ENCODE peak calls at places on chromosomes 13 and 19, in six cellular contexts. A is transverse colon, Q is pancreas, P is right lobe of liver, H is mammary epithelial cell, K is adrenal gland. D is an unnamed sample.

GRCh38 chr19:18433039-18433691 is 4.8 kb downstream of the ISYNA1 start:
- DNase-seq in A (no peak), Q (no peak), P (no peak), H (no peak), K (peak), D (no peak)

GRCh38 chr13:105031306-105031705 is 1504.2 kb downstream of the EFNB2 start:
- DNase-seq in A (no peak), Q (no peak), P (no peak), H (no peak), K (no peak), D (no peak)

GRCh38 chr19:50803633-50804419 is 13.6 kb downstream of the ACP4 start:
- DNase-seq in A (no peak), Q (no peak), P (no peak), H (no peak), K (no peak), D (no peak)

GRCh38 chr13:51645154-51645650 is 60.9 kb downstream of the WDFY2 start:
- DNase-seq in A (no peak), Q (no peak), P (no peak), H (peak), K (no peak), D (no peak)

GRCh38 chr13:82407321-82407720 is 1475.0 kb downstream of the SLITRK1 start:
- DNase-seq in A (no peak), Q (no peak), P (no peak), H (no peak), K (no peak), D (no peak)

GRCh38 chr19:58034476-58034790 is 608 bp downstream of the ZSCAN1 start:
- DNase-seq in A (no peak), Q (no peak), P (no peak), H (no peak), K (no peak), D (no peak)

GRCh38 chr19:35935911-35936737 is at the start of gene LRFN3:
- DNase-seq in A (peak), Q (peak), P (peak), H (peak), K (peak), D (peak)

GRCh38 chr19:47363758-47364529 is 14.8 kb downstream of the DHX34 start:
- DNase-seq in A (no peak), Q (no peak), P (no peak), H (peak), K (no peak), D (no peak)

GRCh38 chr19:18649371-18650047 is 12.7 kb downstream of the KLHL26 start:
- DNase-seq in A (peak), Q (no peak), P (no peak), H (peak), K (no peak), D (peak)

GRCh38 chr13:30581582-30581981 is 36.1 kb upstream of the USPL1 start:
- DNase-seq in A (no peak), Q (no peak), P (no peak), H (no peak), K (no peak), D (no peak)

GRCh38 chr19:42325896-42326771 is 699 bp downstream of the MEGF8 start:
- DNase-seq in A (no peak), Q (peak), P (no peak), H (peak), K (peak), D (no peak)

GRCh38 chr19:56333506-56333905 is 18.9 kb upstream of the ZSCAN5A start:
- DNase-seq in A (peak), Q (no peak), P (no peak), H (peak), K (peak), D (no peak)

GRCh38 chr13:98910501-98910951 is 67.3 kb downstream of the DOCK9 start:
- DNase-seq in A (no peak), Q (no peak), P (no peak), H (peak), K (peak), D (no peak)

GRCh38 chr19:8657869-8658268 is 27.4 kb downstream of the NFILZ start:
- DNase-seq in A (no peak), Q (no peak), P (no peak), H (no peak), K (no peak), D (no peak)

GRCh38 chr19:58009666-58010301 is 7.2 kb upstream of the ZNF606 start:
- DNase-seq in A (peak), Q (peak), P (peak), H (peak), K (peak), D (peak)

GRCh38 chr13:110410906-110411305 is 103.8 kb downstream of the COL4A2 start:
- DNase-seq in A (no peak), Q (no peak), P (no peak), H (no peak), K (no peak), D (no peak)

GRCh38 chr13:93172109-93172508 is 54.5 kb upstream of the GPC6 start:
- DNase-seq in A (no peak), Q (no peak), P (no peak), H (no peak), K (no peak), D (no peak)

GRCh38 chr19:50818859-50819472 is 4.6 kb downstream of the KLK1 start:
- DNase-seq in A (no peak), Q (no peak), P (no peak), H (no peak), K (no peak), D (no peak)

GRCh38 chr19:53037101-53038097 is 7.1 kb upstream of the ERVV-2 start:
- DNase-seq in A (no peak), Q (peak), P (no peak), H (peak), K (peak), D (peak)

GRCh38 chr19:4108767-4109625 is 14.9 kb downstream of the MAP2K2 start:
- DNase-seq in A (peak), Q (no peak), P (no peak), H (no peak), K (no peak), D (peak)

GRCh38 chr19:10603873-10604459 is 16.9 kb upstream of the AP1M2 start:
- DNase-seq in A (peak), Q (no peak), P (no peak), H (peak), K (no peak), D (no peak)

GRCh38 chr19:51607920-51608562 is 22.2 kb downstream of the SIGLEC5 start:
- DNase-seq in A (peak), Q (no peak), P (peak), H (peak), K (peak), D (peak)

DNA sequence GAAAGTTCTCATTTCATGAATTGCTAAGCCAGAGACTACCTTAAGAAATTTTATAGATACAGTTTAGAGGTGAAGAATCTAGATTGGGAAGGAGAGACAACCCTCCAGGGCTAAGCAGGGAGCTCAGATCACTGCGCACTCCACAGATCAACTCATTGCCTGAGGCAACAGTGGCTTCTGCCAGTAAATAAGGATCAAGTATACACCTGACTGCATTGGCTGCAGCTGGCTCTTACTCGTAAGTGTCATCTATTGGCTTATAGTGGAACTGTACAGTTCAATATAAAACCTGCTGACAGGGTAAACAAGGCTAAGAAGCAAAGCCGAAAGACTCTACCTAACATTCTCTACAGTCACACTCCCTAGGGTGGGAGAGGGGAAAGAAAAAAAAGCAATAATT is 18.0 kb upstream of the C1QTNF9B start:
- DNase-seq in A (no peak), Q (no peak), P (no peak), H (no peak), K (no peak), D (no peak)
- H3K4me3 ChIP-seq in A (no peak), Q (no peak), P (no peak), H (no peak), K (no peak), D (no peak)

GRCh38 chr19:33309826-33310225 is 7.5 kb upstream of the CEBPA start:
- DNase-seq in A (no peak), Q (peak), P (no peak), H (no peak), K (no peak), D (no peak)

GRCh38 chr19:33306853-33307792 is 4.8 kb upstream of the CEBPA start:
- DNase-seq in A (peak), Q (peak), P (peak), H (no peak), K (no peak), D (no peak)

GRCh38 chr19:33310606-33311325 is 8.4 kb upstream of the CEBPA start:
- DNase-seq in A (peak), Q (peak), P (no peak), H (no peak), K (no peak), D (peak)

GRCh38 chr19:33312065-33312464 is 9.7 kb upstream of the CEBPA start:
- DNase-seq in A (no peak), Q (no peak), P (no peak), H (no peak), K (no peak), D (no peak)

GRCh38 chr19:33311326-33311682 is 9.0 kb upstream of the CEBPA start:
- DNase-seq in A (peak), Q (peak), P (peak), H (no peak), K (no peak), D (peak)
- TF ChIP-seq CTCF in A (peak), Q (peak), P (peak), H (peak), K (no peak), D (peak)

GRCh38 chr13:39047560-39047959 is 9.3 kb downstream of the NHLRC3 start:
- DNase-seq in A (no peak), Q (no peak), P (no peak), H (peak), K (no peak), D (no peak)
- H3K27ac ChIP-seq in A (no peak), Q (no peak), P (no peak), H (no peak), K (no peak), D (no peak)

GRCh38 chr19:2273356-2274184 is 8.4 kb downstream of the PEAK3 start:
- DNase-seq in A (peak), Q (peak), P (peak), H (peak), K (peak), D (peak)
- H3K4me3 ChIP-seq in A (no peak), Q (no peak), P (peak), H (no peak), K (no peak), D (peak)

GRCh38 chr19:48629297-48629598 is 7.9 kb downstream of the DBP start:
- DNase-seq in A (peak), Q (no peak), P (no peak), H (no peak), K (no peak), D (no peak)

GRCh38 chr19:48629599-48630288 is 7.4 kb downstream of the DBP start:
- DNase-seq in A (peak), Q (peak), P (peak), H (no peak), K (peak), D (no peak)

GRCh38 chr19:48628486-48629296 is 8.5 kb downstream of the DBP start:
- DNase-seq in A (peak), Q (peak), P (peak), H (no peak), K (no peak), D (no peak)

GRCh38 chr19:48631254-48631653 is 5.9 kb downstream of the DBP start:
- DNase-seq in A (no peak), Q (no peak), P (no peak), H (no peak), K (no peak), D (no peak)

DNA sequence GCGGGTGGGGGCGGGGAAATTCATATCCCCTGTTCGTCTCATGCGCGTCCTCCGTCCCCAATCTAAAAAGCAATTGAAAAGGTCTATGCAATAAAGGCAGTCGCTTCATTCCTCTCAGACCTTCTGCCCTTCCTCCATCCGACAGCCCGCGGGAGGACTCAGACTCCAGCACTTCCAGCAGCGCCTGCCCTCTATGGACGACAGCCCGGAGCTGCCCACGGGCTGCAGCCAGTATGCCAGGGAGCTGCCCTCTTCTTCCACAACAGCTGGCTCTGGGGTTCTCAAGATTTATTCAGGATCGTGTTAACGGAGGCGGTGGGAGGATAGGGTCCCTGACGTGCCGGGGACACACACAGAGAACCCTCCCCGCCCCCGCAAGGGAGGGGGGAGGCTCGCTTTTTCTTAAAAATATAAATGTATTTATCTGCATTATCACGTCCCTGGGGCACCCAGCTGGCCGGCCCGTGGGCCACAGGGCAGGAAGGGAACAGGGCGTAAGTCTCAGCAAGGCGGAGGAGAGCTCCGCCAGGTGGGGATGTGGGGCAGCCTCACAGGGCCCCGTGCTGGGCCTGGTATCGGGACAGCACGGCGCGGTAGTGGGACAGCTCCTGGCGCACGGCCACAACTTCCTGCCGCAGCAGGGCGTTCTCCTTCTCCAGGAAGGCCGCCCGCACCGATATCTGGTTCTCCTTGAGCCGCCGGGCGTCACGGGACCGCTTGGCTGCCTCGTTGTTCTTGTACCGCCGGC is 6.7 kb downstream of the DBP start:
- DNase-seq in A (peak), Q (peak), P (peak), H (no peak), K (peak), D (peak)
- TF ChIP-seq CTCF in A (no peak), Q (no peak), P (peak), H (no peak), K (peak), D (peak)

DNA sequence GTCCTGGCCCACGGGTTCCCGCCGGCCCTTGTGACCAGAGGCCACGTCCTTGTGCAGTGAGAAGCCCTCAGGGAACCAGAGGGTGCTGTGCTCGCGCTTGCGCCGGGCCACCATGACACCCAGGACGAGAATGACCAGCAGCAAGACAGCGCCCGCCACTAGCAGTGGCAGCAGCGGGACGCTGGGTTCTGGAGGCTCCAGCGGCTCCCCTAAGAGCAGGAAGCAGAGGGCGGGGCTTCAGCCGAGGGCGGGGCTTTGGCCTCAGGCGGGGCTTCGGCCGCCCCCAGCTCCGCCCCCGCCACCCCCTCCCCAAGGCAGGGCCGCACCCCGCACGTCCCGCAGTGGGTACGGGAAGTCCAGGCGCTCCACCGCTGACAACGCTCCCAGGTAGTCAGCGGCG is 30.4 kb downstream of the NOTCH3 start:
- DNase-seq in A (no peak), Q (peak), P (no peak), H (no peak), K (no peak), D (no peak)
- H3K27ac ChIP-seq in A (no peak), Q (no peak), P (no peak), H (no peak), K (no peak), D (no peak)